ENCODE peak calls at places on chromosomes 5 and 9, in six cellular contexts. U, K, I, D, G and Q are unnamed samples.
A peak's percentile ranks its signal among the peaks of the same experiment; 100 is the strongest.

GRCh38 chr9:127027694-127028093 is 94.7 kb downstream of the ANGPTL2 start:
- DNase-seq in U (no peak), D (no peak), G (no peak), K (no peak), I (no peak), Q (no peak)

GRCh38 chr9:130402645-130403440 is 41.9 kb upstream of the ASS1 start:
- DNase-seq in G (no peak), I (no peak), D (no peak), U (no peak), K (no peak), Q (no peak)

GRCh38 chr9:71766663-71767062 is 1.6 kb downstream of the CEMIP2 start:
- DNase-seq in D (no peak), K (no peak), U (no peak), G (no peak), I (no peak), Q (no peak)

GRCh38 chr5:137470111-137470920 is 28.8 kb downstream of the SPOCK1 start:
- DNase-seq in I (no peak), K (peak; percentile 78), U (peak; percentile 48), D (peak; percentile 72), G (peak; percentile 85), Q (no peak)

GRCh38 chr5:98907951-98908350 is 20.9 kb downstream of the CHD1 start:
- DNase-seq in K (no peak), I (no peak), D (no peak), G (no peak), U (no peak), Q (no peak)

GRCh38 chr5:73693573-73694061 is 67.6 kb downstream of the ARHGEF28 start:
- DNase-seq in I (no peak), U (no peak), G (peak; percentile 50), D (peak; percentile 47), K (no peak), Q (no peak)

GRCh38 chr5:10077721-10078551 is 171.8 kb downstream of the ATPSCKMT start:
- DNase-seq in G (no peak), K (no peak), I (no peak), U (no peak), D (no peak), Q (no peak)

GRCh38 chr9:97615439-97616072 is 17.6 kb downstream of the TSTD2 start:
- DNase-seq in K (peak; percentile 81), G (peak; percentile 64), U (peak; percentile 88), D (peak; percentile 33), I (no peak), Q (no peak)

GRCh38 chr5:128083033-128083810 is at the start of gene SLC12A2:
- DNase-seq in I (peak; percentile 92), D (peak; percentile 99), U (peak; percentile 85), K (peak; percentile 97), G (peak; percentile 97), Q (peak; percentile 96)

GRCh38 chr9:14251146-14252071 is 62.5 kb downstream of the NFIB start:
- DNase-seq in I (peak; percentile 87), G (peak; percentile 55), D (peak; percentile 42), U (peak; percentile 56), K (peak; percentile 88), Q (peak; percentile 63)

GRCh38 chr9:125341566-125341965 is 79.9 kb downstream of the GAPVD1 start:
- DNase-seq in K (no peak), I (no peak), U (no peak), G (no peak), D (no peak), Q (no peak)

GRCh38 chr5:170747851-170748250 is 35.7 kb upstream of the GABRP start:
- DNase-seq in K (no peak), D (no peak), G (peak; percentile 42), I (no peak), U (no peak), Q (no peak)

GRCh38 chr9:111598730-111599091 is 736 bp downstream of the PTGR1 start:
- DNase-seq in U (peak; percentile 28), G (no peak), D (peak; percentile 28), I (peak; percentile 29), K (peak; percentile 75), Q (peak; percentile 34)

GRCh38 chr9:124220551-124221451 is 36.9 kb upstream of the NEK6 start:
- DNase-seq in I (no peak), U (no peak), K (peak; percentile 65), D (peak; percentile 1), G (peak; percentile 39), Q (peak; percentile 53)

GRCh38 chr9:124222109-124222508 is 35.6 kb upstream of the NEK6 start:
- DNase-seq in D (no peak), G (no peak), K (no peak), I (no peak), U (no peak), Q (no peak)

GRCh38 chr9:124221685-124222084 is 36.1 kb upstream of the NEK6 start:
- DNase-seq in U (no peak), I (no peak), D (no peak), K (no peak), G (no peak), Q (peak; percentile 27)

GRCh38 chr9:124225945-124226344 is 31.8 kb upstream of the NEK6 start:
- DNase-seq in D (no peak), G (no peak), K (no peak), U (no peak), I (no peak), Q (no peak)

DNA sequence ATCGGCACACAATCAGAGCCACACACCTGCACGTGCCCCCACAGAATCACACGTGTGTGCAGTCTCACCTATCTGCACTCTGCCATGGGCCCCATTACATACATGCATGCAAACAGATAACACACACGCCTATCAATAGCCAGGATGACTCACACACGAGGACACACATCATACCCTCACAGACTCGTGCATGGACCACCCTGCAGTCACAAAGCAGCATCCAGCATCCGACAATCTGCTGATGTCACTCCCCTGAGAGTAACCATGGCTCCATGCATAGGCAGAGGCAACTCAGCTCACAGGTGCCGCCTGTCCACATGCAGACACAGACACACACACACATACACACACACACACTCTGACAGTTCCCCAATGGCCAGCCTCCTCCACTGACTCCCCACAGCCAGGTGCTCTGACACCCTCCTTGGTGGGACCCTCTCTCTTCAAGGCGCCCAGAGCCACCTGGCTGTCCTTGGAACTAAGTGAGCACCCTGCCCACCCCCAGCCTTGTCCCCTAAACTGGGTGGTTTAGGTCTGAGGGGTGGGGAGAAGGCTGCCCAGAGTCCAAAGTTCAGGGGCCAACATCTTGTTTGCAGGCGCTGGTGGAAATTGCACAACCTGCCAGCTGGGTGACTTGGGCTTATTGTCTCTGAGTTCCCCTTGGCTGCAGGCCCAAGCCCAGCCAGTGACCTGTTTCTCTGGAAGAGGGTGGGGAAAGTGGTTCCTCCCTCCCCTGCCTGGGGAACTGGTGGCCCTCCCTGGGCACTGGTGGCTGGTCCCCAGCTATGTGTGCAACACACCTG is 34.6 kb upstream of the NEK6 start:
- DNase-seq in I (peak; percentile 80), G (no peak), D (no peak), U (peak; percentile 78), K (peak; percentile 88), Q (peak; percentile 93)
- H3K27ac ChIP-seq in I (peak overlapping the region; percentile 27), G (peak overlapping the region; percentile 10), D (no peak overlapping the region), U (no peak overlapping the region), K (no peak overlapping the region), Q (peak overlapping the region; percentile 47)

DNA sequence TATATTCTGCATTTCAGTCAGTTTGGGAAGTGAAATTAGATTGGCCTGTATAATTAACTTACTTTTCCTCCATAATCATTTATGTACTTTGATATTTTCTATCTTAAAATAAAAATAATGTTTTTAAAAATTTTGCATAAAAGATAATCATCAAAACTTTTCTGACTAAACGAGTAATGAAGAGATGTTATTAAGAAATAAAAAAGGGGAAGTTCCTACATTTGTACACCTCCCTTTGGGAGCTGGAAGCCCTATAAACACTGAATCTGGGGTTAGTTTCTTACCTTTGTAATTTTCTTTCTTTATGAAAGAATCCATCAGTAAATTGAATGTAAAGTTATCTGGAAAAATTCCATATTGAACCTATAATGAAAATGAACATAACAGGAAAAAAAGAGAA is 86.2 kb downstream of the MRPS27 start:
- DNase-seq in U (no peak), K (no peak), G (no peak), I (no peak), D (no peak), Q (no peak)
- H3K27ac ChIP-seq in U (no peak overlapping the region), K (no peak overlapping the region), G (no peak overlapping the region), I (no peak overlapping the region), D (peak overlapping the region; percentile 52), Q (no peak overlapping the region)

DNA sequence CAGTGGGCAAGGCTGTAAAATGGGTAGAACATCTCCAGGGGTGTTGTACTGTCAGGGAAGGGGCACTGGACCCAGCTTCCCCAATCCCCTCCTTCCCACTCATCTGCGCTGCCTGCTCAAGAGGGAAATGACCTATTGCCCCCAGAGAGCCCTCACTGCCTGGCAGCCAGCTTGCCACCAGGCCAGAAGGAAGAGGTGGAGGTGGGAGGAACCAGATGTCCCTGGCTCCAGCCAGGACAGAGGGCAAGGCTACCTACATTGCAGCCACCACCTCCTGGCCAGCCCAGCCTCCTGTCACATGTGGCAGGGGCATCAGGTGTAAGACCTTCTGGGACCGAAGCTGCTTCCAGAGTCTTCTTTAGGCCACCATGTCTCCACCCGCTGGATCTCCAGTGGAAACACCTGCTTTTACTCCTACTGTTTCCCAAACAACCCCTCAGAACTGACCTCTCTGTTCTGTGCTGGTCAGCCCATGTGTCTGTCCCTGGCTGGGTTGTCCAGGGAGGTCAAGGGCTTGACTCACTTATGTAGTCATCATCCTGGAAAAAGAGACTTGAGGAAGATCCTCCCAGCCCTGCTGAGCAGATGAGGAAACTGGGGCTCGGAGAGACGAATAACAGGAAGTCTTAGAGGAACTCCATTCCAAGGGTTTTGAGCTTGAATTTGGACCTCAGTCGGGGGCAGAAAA is 42.3 kb downstream of the JADE2 start:
- DNase-seq in I (no peak), K (peak; percentile 86), D (no peak), U (peak; percentile 57), G (peak; percentile 43), Q (peak; percentile 13)
- H3K27ac ChIP-seq in I (peak overlapping the region; percentile 91), K (peak overlapping the region; percentile 77), D (no peak overlapping the region), U (peak overlapping the region; percentile 91), G (peak overlapping the region; percentile 78), Q (peak overlapping the region; percentile 15)

DNA sequence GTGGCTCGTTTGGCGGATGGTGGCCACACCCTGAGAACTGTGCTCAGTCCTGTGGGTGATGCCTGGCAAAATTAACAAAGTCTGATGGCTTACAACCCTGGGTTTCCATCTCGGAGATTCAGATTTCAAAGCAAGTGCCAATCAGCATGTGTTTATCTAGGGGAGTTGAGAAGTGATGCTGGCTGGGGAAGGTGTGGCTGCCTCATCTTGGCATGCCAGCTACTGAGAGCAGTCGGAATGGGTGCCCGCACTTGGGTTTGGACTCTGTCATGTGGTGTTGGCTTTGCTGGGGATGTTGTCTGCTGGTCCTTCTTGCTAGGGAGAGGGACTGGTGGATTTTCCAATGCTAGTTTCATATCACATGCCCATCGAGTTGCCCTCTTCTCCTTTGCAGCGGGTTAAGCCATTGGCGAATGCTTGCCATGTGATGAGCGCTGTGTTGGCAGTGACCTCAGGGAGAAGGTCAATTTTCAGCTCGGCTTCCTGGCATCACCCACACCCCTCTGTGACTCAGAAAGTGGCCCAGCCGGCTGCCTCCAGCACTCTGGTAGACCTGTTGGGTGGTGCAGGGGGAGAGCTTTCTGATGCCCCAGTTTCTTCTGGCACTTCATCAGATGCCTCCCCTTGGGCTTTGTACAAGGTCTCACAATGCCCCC is 77.0 kb upstream of the PITX1 start:
- DNase-seq in I (no peak), G (no peak), K (no peak), D (no peak), U (no peak), Q (no peak)
- H3K27ac ChIP-seq in I (no peak overlapping the region), G (peak overlapping the region; percentile 53), K (no peak overlapping the region), D (no peak overlapping the region), U (no peak overlapping the region), Q (no peak overlapping the region)